ENCODE peak calls at places on chromosomes 5 and 9, in ten cellular contexts. I, L, N, R, P, E, Z, V, W and Y are unnamed samples.

GRCh38 chr9:129568560-129569505 is 52.1 kb downstream of the C9orf50 start:
- DNase-seq in I (no peak), L (no peak), N (no peak), R (peak), P (peak), E (peak), Z (peak), V (no peak), W (no peak), Y (no peak)

GRCh38 chr5:125050926-125051325 is 304.5 kb upstream of the ZNF608 start:
- DNase-seq in I (no peak), L (no peak), N (no peak), R (no peak), P (no peak), E (no peak), Z (no peak), V (no peak), W (no peak), Y (no peak)

GRCh38 chr5:175678074-175678473 is 20.2 kb downstream of the HRH2 start:
- DNase-seq in I (no peak), L (no peak), N (no peak), R (no peak), P (no peak), E (no peak), Z (no peak), V (no peak), W (no peak), Y (no peak)

GRCh38 chr9:94588681-94589080 is 4.9 kb downstream of the FBP2 start:
- DNase-seq in I (no peak), L (no peak), N (no peak), R (no peak), P (no peak), E (no peak), Z (no peak), V (no peak), W (no peak), Y (no peak)

GRCh38 chr5:13987843-13988464 is 43.5 kb upstream of the DNAH5 start:
- DNase-seq in I (peak), L (no peak), N (peak), R (peak), P (peak), E (peak), Z (peak), V (peak), W (peak), Y (peak)

GRCh38 chr9:78296208-78296892 is 575 bp upstream of the PSAT1 start:
- DNase-seq in I (no peak), L (no peak), N (peak), R (peak), P (peak), E (peak), Z (peak), V (no peak), W (no peak), Y (peak)

GRCh38 chr9:109880276-109881169 is 100.5 kb downstream of the PALM2AKAP2 start:
- DNase-seq in I (no peak), L (no peak), N (peak), R (no peak), P (no peak), E (no peak), Z (peak), V (peak), W (peak), Y (no peak)

GRCh38 chr5:97098864-97099454 is 43.5 kb downstream of the LIX1 start:
- DNase-seq in I (no peak), L (no peak), N (no peak), R (no peak), P (no peak), E (no peak), Z (peak), V (no peak), W (no peak), Y (no peak)

GRCh38 chr5:10288600-10289213 is 19.0 kb downstream of the CMBL start:
- DNase-seq in I (no peak), L (no peak), N (no peak), R (peak), P (peak), E (peak), Z (no peak), V (no peak), W (no peak), Y (peak)

GRCh38 chr5:177429248-177430045 is 3.0 kb downstream of the GRK6 start:
- DNase-seq in I (no peak), L (peak), N (no peak), R (peak), P (no peak), E (peak), Z (no peak), V (no peak), W (no peak), Y (peak)

GRCh38 chr9:34428325-34428958 is 29.9 kb downstream of the FAM219A start:
- DNase-seq in I (peak), L (no peak), N (peak), R (peak), P (peak), E (no peak), Z (no peak), V (no peak), W (no peak), Y (no peak)

GRCh38 chr9:98611986-98612505 is 96.7 kb downstream of the GABBR2 start:
- DNase-seq in I (no peak), L (no peak), N (no peak), R (no peak), P (no peak), E (no peak), Z (no peak), V (no peak), W (no peak), Y (no peak)

GRCh38 chr5:108523360-108523759 is 141.5 kb upstream of the FBXL17 start:
- DNase-seq in I (no peak), L (no peak), N (no peak), R (no peak), P (no peak), E (no peak), Z (no peak), V (no peak), W (no peak), Y (no peak)
- H3K4me3 ChIP-seq in I (no peak), L (no peak), N (no peak), R (no peak), P (no peak), E (no peak), Z (no peak), V (no peak), W (no peak), Y (no peak)

DNA sequence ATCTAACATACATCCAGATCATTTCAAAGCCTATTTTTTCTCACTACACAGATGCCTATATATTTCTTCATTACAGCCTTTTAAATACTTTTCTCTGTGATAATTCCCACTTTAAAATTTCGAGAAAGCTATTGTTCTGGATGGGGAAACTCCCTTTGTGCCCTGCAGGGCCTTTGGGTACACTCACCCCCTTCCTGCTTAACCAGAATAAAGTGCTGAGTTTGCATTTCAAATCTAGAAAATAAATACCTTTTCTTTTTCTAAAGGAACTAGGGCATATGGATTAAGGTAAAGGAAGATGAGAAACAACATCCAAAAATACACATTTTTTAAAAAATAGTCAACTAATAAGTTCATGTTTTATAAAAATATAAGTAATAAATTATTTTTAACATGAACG is 323.9 kb downstream of the ADGRV1 start:
- DNase-seq in I (no peak), L (no peak), N (no peak), R (no peak), P (no peak), E (no peak), Z (no peak), V (no peak), W (no peak), Y (no peak)
- H3K4me3 ChIP-seq in I (no peak), L (no peak), N (no peak), R (no peak), P (no peak), E (no peak), Z (no peak), V (no peak), W (no peak), Y (no peak)

DNA sequence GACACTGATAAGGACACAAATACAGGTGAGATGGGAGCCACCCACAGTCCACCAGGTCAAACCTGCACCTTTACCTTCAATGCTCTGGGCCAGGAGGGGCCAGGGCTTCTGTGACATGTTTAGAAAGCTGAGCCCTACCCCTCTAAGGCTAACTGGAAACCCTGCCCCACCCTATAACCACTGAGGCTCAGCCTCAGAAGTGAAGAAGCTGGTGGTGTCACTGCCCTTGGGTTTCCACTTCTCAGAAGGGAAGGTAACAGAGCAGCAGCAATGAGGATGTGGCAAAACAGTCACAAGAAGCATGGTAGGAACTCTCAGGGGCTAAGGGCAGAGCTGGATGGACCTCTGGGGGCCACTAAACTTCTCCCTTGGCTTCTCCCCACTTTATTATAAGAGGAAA is 6.0 kb downstream of the PDGFRB start:
- DNase-seq in I (no peak), L (no peak), N (no peak), R (no peak), P (no peak), E (no peak), Z (no peak), V (no peak), W (no peak), Y (no peak)
- H3K4me3 ChIP-seq in I (no peak), L (no peak), N (no peak), R (no peak), P (no peak), E (no peak), Z (no peak), V (no peak), W (no peak), Y (no peak)

GRCh38 chr9:71608825-71609452 is 159.4 kb downstream of the CEMIP2 start:
- DNase-seq in I (peak), L (no peak), N (peak), R (no peak), P (no peak), E (no peak), Z (no peak), V (no peak), W (peak), Y (no peak)

GRCh38 chr9:71609453-71609840 is 158.9 kb downstream of the CEMIP2 start:
- DNase-seq in I (no peak), L (no peak), N (no peak), R (no peak), P (no peak), E (no peak), Z (no peak), V (no peak), W (no peak), Y (no peak)

GRCh38 chr9:71604197-71605063 is 163.9 kb downstream of the CEMIP2 start:
- DNase-seq in I (peak), L (peak), N (peak), R (peak), P (peak), E (peak), Z (peak), V (peak), W (peak), Y (peak)

GRCh38 chr9:71607571-71607970 is 160.7 kb downstream of the CEMIP2 start:
- DNase-seq in I (no peak), L (no peak), N (no peak), R (no peak), P (no peak), E (no peak), Z (peak), V (no peak), W (no peak), Y (no peak)

GRCh38 chr9:71608021-71608420 is 160.3 kb downstream of the CEMIP2 start:
- DNase-seq in I (no peak), L (no peak), N (no peak), R (no peak), P (no peak), E (no peak), Z (no peak), V (no peak), W (no peak), Y (no peak)
- H3K4me3 ChIP-seq in I (no peak), L (no peak), N (no peak), R (no peak), P (no peak), E (no peak), Z (no peak), V (no peak), W (no peak), Y (no peak)

GRCh38 chr5:145937432-145938250 is 1.3 kb downstream of the SH3RF2 start:
- DNase-seq in I (peak), L (no peak), N (peak), R (peak), P (peak), E (peak), Z (no peak), V (peak), W (peak), Y (no peak)
- H3K4me3 ChIP-seq in I (peak), L (peak), N (no peak), R (no peak), P (no peak), E (peak), Z (no peak), V (peak), W (peak), Y (no peak)